ENCODE peak calls at places on chromosomes 6 and 20, in five cellular contexts. One of them, this sample, is unnamed.
A peak's percentile ranks its signal among the peaks of the same experiment; 100 is the strongest.

GRCh38 chr20:53959849-53960585 is 110.4 kb downstream of the BCAS1 start:
- DNase-seq in H1: no peak
- DNase-seq in HepG2: peak; percentile 57
- DNase-seq in K562: no peak
- DNase-seq in GM12878: no peak
- DNase-seq in this sample: no peak

GRCh38 chr6:123777554-123777953 is 26.1 kb upstream of the NKAIN2 start:
- DNase-seq in H1: no peak
- DNase-seq in HepG2: no peak
- DNase-seq in K562: no peak
- DNase-seq in GM12878: no peak
- DNase-seq in this sample: no peak

GRCh38 chr6:45555981-45556771 is 178.4 kb upstream of the SUPT3H start:
- DNase-seq in H1: no peak
- DNase-seq in HepG2: peak; percentile 8
- DNase-seq in K562: no peak
- DNase-seq in GM12878: no peak
- DNase-seq in this sample: no peak

GRCh38 chr6:157984686-157985225 is 3.1 kb downstream of the SYNJ2 start:
- DNase-seq in H1: no peak
- DNase-seq in HepG2: no peak
- DNase-seq in K562: no peak
- DNase-seq in GM12878: no peak
- DNase-seq in this sample: no peak

GRCh38 chr6:16511723-16512584 is 249.3 kb downstream of the ATXN1 start:
- DNase-seq in H1: no peak
- DNase-seq in HepG2: no peak
- DNase-seq in K562: no peak
- DNase-seq in GM12878: peak; percentile 72
- DNase-seq in this sample: peak; percentile 71

GRCh38 chr20:38805958-38806854 is 709 bp downstream of the PPP1R16B start:
- DNase-seq in H1: no peak
- DNase-seq in HepG2: no peak
- DNase-seq in K562: peak; percentile 25
- DNase-seq in GM12878: no peak
- DNase-seq in this sample: no peak

GRCh38 chr6:160013987-160014868 is 45.3 kb downstream of the IGF2R start:
- DNase-seq in H1: no peak
- DNase-seq in HepG2: peak; percentile 16
- DNase-seq in K562: no peak
- DNase-seq in GM12878: no peak
- DNase-seq in this sample: no peak

GRCh38 chr6:114051031-114051430 is 80.1 kb upstream of the HDAC2 start:
- DNase-seq in H1: no peak
- DNase-seq in HepG2: no peak
- DNase-seq in K562: no peak
- DNase-seq in GM12878: no peak
- DNase-seq in this sample: no peak

GRCh38 chr20:18055261-18055660 is 2.5 kb downstream of the OVOL2 start:
- DNase-seq in H1: no peak
- DNase-seq in HepG2: no peak
- DNase-seq in K562: no peak
- DNase-seq in GM12878: no peak
- DNase-seq in this sample: no peak

GRCh38 chr6:17584241-17584803 is 15.8 kb upstream of the FAM8A1 start:
- DNase-seq in H1: no peak
- DNase-seq in HepG2: peak; percentile 67
- DNase-seq in K562: peak; percentile 62
- DNase-seq in GM12878: no peak
- DNase-seq in this sample: peak; percentile 66

GRCh38 chr6:43734294-43734665 is 35.7 kb upstream of the VEGFA start:
- DNase-seq in H1: no peak
- DNase-seq in HepG2: no peak
- DNase-seq in K562: no peak
- DNase-seq in GM12878: no peak
- DNase-seq in this sample: no peak

GRCh38 chr6:13415276-13415675 is 72.1 kb downstream of the GFOD1 start:
- DNase-seq in H1: no peak
- DNase-seq in HepG2: no peak
- DNase-seq in K562: no peak
- DNase-seq in GM12878: no peak
- DNase-seq in this sample: no peak

GRCh38 chr20:61524956-61525666 is 273.1 kb downstream of the CDH4 start:
- DNase-seq in H1: no peak
- DNase-seq in HepG2: no peak
- DNase-seq in K562: peak; percentile 40
- DNase-seq in GM12878: no peak
- DNase-seq in this sample: no peak

GRCh38 chr20:58523072-58523681 is 8.0 kb upstream of the APCDD1L start:
- DNase-seq in H1: no peak
- DNase-seq in HepG2: no peak
- DNase-seq in K562: no peak
- DNase-seq in GM12878: no peak
- DNase-seq in this sample: no peak

GRCh38 chr20:3282271-3283221 is 43.6 kb upstream of the SLC4A11 start:
- DNase-seq in H1: peak; percentile 10
- DNase-seq in HepG2: no peak
- DNase-seq in K562: no peak
- DNase-seq in GM12878: no peak
- DNase-seq in this sample: no peak

GRCh38 chr20:12237772-12238171 is 320.1 kb downstream of the BTBD3 start:
- DNase-seq in H1: no peak
- DNase-seq in HepG2: no peak
- DNase-seq in K562: no peak
- DNase-seq in GM12878: no peak
- DNase-seq in this sample: no peak

GRCh38 chr6:70289299-70289698 is 13.6 kb downstream of the COL9A1 start:
- DNase-seq in H1: no peak
- DNase-seq in HepG2: peak; percentile 14
- DNase-seq in K562: no peak
- DNase-seq in GM12878: no peak
- DNase-seq in this sample: no peak

GRCh38 chr20:54221383-54221782 is 13.5 kb downstream of the PFDN4 start:
- DNase-seq in H1: no peak
- DNase-seq in HepG2: no peak
- DNase-seq in K562: no peak
- DNase-seq in GM12878: no peak
- DNase-seq in this sample: no peak

GRCh38 chr6:130420911-130421310 is 55.1 kb downstream of the TMEM200A start:
- DNase-seq in H1: no peak
- DNase-seq in HepG2: no peak
- DNase-seq in K562: no peak
- DNase-seq in GM12878: no peak
- DNase-seq in this sample: no peak

GRCh38 chr6:4852938-4853337 is 76.7 kb downstream of the CDYL start:
- DNase-seq in H1: no peak
- DNase-seq in HepG2: no peak
- DNase-seq in K562: no peak
- DNase-seq in GM12878: no peak
- DNase-seq in this sample: no peak

GRCh38 chr6:11222385-11223277 is 9.8 kb downstream of the NEDD9 start:
- DNase-seq in H1: no peak
- DNase-seq in HepG2: no peak
- DNase-seq in K562: no peak
- DNase-seq in GM12878: no peak
- DNase-seq in this sample: no peak

GRCh38 chr6:167845856-167846255 is 19.1 kb downstream of the AFDN start:
- DNase-seq in H1: no peak
- DNase-seq in HepG2: no peak
- DNase-seq in K562: no peak
- DNase-seq in GM12878: no peak
- DNase-seq in this sample: no peak

GRCh38 chr6:167847936-167848335 is 21.2 kb downstream of the AFDN start:
- DNase-seq in H1: no peak
- DNase-seq in HepG2: no peak
- DNase-seq in K562: no peak
- DNase-seq in GM12878: no peak
- DNase-seq in this sample: no peak

GRCh38 chr6:167848783-167849182 is 22.1 kb downstream of the AFDN start:
- DNase-seq in H1: no peak
- DNase-seq in HepG2: no peak
- DNase-seq in K562: no peak
- DNase-seq in GM12878: no peak
- DNase-seq in this sample: no peak

GRCh38 chr6:167849846-167850459 is 23.2 kb downstream of the AFDN start:
- DNase-seq in H1: no peak
- DNase-seq in HepG2: peak; percentile 86
- DNase-seq in K562: no peak
- DNase-seq in GM12878: no peak
- DNase-seq in this sample: peak; percentile 66

DNA sequence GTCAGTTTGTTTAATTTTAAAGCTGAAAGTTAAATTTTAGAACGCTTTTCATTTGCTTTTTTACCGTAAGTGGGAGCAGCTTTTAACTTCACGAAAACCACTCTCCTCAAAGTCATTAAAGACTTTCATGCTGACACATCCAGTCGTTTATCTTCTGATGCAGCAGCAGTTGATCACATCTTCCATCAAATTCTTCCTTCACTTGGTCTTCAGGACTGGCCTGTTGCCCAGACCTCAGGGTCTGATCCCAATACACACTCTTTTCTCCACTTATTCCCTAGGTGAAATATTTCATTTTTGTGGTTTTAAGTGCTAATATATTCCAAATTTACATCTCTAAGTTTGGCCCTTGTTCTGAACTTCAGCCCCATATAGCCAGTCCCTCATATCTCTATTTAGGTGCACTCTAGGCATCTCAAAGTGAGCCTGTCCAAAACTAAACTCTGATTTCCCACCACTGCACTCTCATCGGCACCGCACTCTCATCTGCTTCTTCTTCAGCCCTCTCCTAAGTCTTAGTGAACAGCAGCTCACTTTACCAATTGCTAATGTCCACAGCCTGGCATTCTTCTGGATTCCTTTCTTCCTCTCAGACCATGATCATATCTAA is 20.4 kb downstream of the AFDN start:
- DNase-seq in H1: no peak
- DNase-seq in HepG2: no peak
- DNase-seq in K562: no peak
- DNase-seq in GM12878: no peak
- DNase-seq in this sample: no peak
- TF ChIP-seq ATF3 in H1: no peak
- TF ChIP-seq ATF3 in HepG2: no peak
- TF ChIP-seq ATF3 in K562: no peak
- TF ChIP-seq ATF3 in GM12878: no peak
- TF ChIP-seq ATF3 in this sample: no peak

DNA sequence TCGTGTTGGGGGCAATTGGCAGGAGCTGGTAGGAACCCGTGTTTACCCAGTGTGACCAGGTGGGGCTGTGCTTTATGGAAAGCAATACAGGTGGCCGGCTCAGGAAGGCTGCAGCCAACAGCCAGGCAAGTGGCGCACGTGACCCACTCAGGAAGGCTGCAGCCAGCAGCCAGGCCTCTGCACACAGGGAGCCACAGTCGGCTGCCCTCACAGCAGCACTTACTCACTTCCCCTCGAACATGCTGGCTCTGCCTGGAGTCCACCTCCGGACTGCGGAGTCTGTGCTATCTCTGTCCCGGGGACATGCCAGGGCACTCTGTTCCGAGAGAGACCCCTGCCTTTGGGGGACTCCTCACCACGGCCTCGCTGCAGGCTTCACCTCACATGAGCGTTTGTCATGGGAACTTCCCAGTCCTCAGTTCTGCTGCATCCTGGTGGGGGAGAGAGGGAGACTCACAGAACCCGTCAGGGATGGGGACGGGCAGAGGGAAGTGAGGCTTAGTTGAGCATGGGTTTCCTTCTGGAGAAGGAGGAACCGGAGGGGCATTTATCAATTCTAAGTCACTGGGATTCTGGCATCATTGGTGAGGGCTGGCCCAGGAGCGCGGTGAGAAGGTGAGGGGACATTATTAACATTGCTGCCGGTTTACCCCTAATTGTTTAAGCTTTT is 76.8 kb downstream of the TTLL2 start:
- DNase-seq in H1: no peak
- DNase-seq in HepG2: no peak
- DNase-seq in K562: no peak
- DNase-seq in GM12878: no peak
- DNase-seq in this sample: no peak
- TF ChIP-seq SRF in H1: no peak
- TF ChIP-seq SRF in HepG2: no peak
- TF ChIP-seq SRF in K562: no peak
- TF ChIP-seq SRF in GM12878: no peak
- TF ChIP-seq SRF in this sample: no peak

DNA sequence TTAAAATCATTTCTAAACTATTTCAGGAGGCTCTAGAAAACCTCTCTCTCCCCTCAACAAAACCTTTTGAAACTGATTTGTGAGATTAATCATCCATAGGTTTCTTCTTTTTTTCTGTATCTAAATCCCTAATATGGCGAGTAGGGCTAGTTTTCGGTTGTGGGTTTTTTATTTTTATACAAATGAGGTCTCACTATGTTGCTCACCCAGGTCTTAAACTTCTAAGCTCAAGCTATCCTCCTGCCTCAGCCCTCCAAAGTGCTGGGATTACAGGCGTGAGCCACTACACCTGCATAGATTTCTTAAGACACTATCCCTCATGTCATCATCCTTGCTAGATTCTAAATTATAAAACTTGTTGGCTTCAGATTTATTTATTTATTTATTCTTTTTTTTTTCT is 43.9 kb downstream of the ORC3 start:
- DNase-seq in H1: no peak
- DNase-seq in HepG2: no peak
- DNase-seq in K562: no peak
- DNase-seq in GM12878: no peak
- DNase-seq in this sample: no peak
- TF ChIP-seq ATF3 in H1: no peak
- TF ChIP-seq ATF3 in HepG2: no peak
- TF ChIP-seq ATF3 in K562: no peak
- TF ChIP-seq ATF3 in GM12878: no peak
- TF ChIP-seq ATF3 in this sample: no peak

DNA sequence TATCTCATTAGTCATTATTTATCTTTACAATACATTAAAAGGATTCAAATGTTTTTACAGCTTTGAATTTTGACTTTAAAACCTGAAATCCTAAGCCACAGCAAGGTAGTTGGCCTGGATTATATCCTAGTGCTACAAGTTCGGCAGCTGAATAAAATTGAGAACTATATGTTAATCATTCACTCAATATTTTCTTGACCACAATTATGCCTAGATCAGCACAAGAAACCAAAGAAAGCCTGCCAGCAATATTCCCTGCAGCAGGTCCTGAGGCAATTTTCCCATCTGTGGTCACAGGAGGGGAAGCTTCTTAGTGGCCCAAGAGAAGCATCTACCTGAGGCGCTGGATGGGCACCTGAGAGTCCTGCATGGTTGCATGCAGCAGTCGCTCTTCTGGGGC is 183.5 kb downstream of the GMDS start:
- DNase-seq in H1: no peak
- DNase-seq in HepG2: no peak
- DNase-seq in K562: no peak
- DNase-seq in GM12878: no peak
- DNase-seq in this sample: no peak
- TF ChIP-seq SRF in H1: no peak
- TF ChIP-seq SRF in HepG2: no peak
- TF ChIP-seq SRF in K562: no peak
- TF ChIP-seq SRF in GM12878: no peak
- TF ChIP-seq SRF in this sample: no peak